ENCODE peak calls at places on chromosomes 7 and 10, in nine cellular contexts. Q is heart left ventricle, K is IMR-90, Z is testis, E is gastrocnemius medialis, O is heart right ventricle, C is kidney epithelial cell, U is prostate gland, H is BJ. R is an unnamed sample.

GRCh38 chr10:52951819-52952218 is 179.2 kb upstream of the MBL2 start:
- DNase-seq in E (no peak), U (peak; percentile 21), H (no peak), C (no peak), O (no peak), Z (peak; percentile 81), K (peak; percentile 57), Q (peak; percentile 17), R (peak; percentile 48)

GRCh38 chr10:125550362-125550761 is 132.6 kb downstream of the TEX36 start:
- DNase-seq in O (no peak), Q (no peak), H (no peak), C (no peak), E (no peak), Z (no peak), K (no peak), U (no peak), R (no peak)

GRCh38 chr10:113445736-113446135 is 107.1 kb upstream of the HABP2 start:
- DNase-seq in O (no peak), C (no peak), U (no peak), K (no peak), H (no peak), E (no peak), Z (no peak), Q (no peak), R (no peak)

GRCh38 chr10:6050801-6051445 is 11.2 kb downstream of the IL2RA start:
- DNase-seq in U (peak; percentile 61), O (peak; percentile 55), H (no peak), Q (peak; percentile 67), E (no peak), K (peak; percentile 44), Z (peak; percentile 57), C (no peak), R (no peak)

GRCh38 chr10:19531324-19531723 is 284.9 kb upstream of the PLXDC2 start:
- DNase-seq in O (no peak), E (no peak), U (no peak), Q (no peak), K (no peak), Z (no peak), H (no peak), C (no peak), R (no peak)

GRCh38 chr10:1367938-1368697 is 311.9 kb downstream of the WDR37 start:
- DNase-seq in O (no peak), C (no peak), H (no peak), K (no peak), Z (no peak), Q (no peak), U (no peak), E (no peak), R (no peak)

GRCh38 chr10:86733260-86733671 is 23.2 kb upstream of the BMPR1A start:
- DNase-seq in Q (peak; percentile 51), U (no peak), H (no peak), E (no peak), Z (no peak), C (no peak), O (no peak), K (peak; percentile 8), R (no peak)

GRCh38 chr10:98424308-98425254 is 9.6 kb upstream of the PYROXD2 start:
- DNase-seq in C (no peak), O (no peak), H (no peak), E (no peak), Q (no peak), U (no peak), K (no peak), Z (no peak), R (no peak)

GRCh38 chr7:91995391-91995790 is 54.7 kb downstream of the AKAP9 start:
- DNase-seq in O (no peak), Q (no peak), C (no peak), Z (no peak), H (no peak), E (no peak), U (no peak), K (no peak), R (no peak)

GRCh38 chr7:91988213-91988612 is 47.6 kb downstream of the AKAP9 start:
- DNase-seq in E (no peak), U (no peak), O (no peak), H (no peak), K (no peak), Z (no peak), C (no peak), Q (no peak), R (no peak)

GRCh38 chr7:91999631-92000571 is 59.2 kb downstream of the AKAP9 start:
- DNase-seq in K (no peak), O (no peak), U (no peak), Z (no peak), E (no peak), C (no peak), H (no peak), Q (no peak), R (no peak)

GRCh38 chr7:91993976-91994375 is 53.3 kb downstream of the AKAP9 start:
- DNase-seq in K (no peak), C (no peak), O (no peak), U (no peak), Z (no peak), E (no peak), H (no peak), Q (no peak), R (no peak)
- H3K36me3 ChIP-seq in K (peaks cover 24% of the 10 kb centered on the region), C (peaks cover 1% of the 10 kb centered on the region), O (peaks cover 59% of the 10 kb centered on the region), U (peaks cover 3% of the 10 kb centered on the region), Z (peaks cover 4% of the 10 kb centered on the region), E (no peaks in the 10 kb centered on the region), H (peaks cover 9% of the 10 kb centered on the region), Q (peaks cover 62% of the 10 kb centered on the region), R (peaks cover 42% of the 10 kb centered on the region)

DNA sequence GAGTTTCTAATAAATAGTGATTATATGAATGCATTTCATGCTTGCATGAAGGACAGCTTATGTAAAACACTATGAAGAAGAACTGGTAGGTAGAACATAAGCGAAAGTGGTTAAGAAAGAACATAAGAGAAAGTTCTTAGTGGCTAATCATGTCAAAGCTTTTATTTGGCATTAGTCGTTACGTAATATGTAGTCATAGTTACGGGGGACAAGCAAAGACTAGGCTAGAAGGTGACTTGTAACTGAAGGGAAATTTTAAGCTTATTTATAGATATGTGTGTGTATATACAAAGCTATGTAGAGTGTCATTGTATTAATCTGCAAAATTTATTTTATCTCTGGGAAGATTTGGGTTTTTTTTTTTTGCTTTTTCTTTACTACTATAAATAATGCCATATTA is 36.9 kb downstream of the CAPZA2 start:
- DNase-seq in H (peak; percentile 4), U (no peak), Z (no peak), C (no peak), E (no peak), O (no peak), K (no peak), Q (no peak), R (no peak)
- H3K36me3 ChIP-seq in H (peaks cover 1% of the 10 kb centered on the region), U (no peaks in the 10 kb centered on the region), Z (no peaks in the 10 kb centered on the region), C (no peaks in the 10 kb centered on the region), E (no peaks in the 10 kb centered on the region), O (peaks cover 54% of the 10 kb centered on the region), K (peaks cover 4% of the 10 kb centered on the region), Q (peaks cover 72% of the 10 kb centered on the region), R (peaks cover 21% of the 10 kb centered on the region)

DNA sequence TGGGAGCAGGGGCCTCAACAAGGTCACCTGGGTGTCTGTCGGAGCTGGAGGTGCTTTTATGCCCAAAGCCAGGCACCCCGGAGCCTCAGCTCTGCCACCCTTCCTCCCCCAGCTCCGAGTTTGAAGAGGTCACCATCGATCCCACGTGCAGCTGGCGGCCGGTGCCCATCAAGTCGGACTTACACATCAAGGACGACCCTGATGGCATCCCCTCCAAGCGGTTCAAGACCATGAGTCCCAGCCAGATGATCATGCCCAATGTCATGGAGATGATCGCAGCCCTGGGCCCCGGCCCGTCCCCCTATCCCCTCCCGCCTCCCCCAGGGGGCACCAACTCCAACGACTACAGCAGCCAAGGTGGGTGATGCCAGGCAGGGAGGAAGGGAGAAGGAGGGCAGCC is 41.3 kb upstream of the PPIF start:
- DNase-seq in Q (no peak), C (no peak), Z (no peak), O (peak; percentile 14), U (no peak), K (no peak), H (no peak), E (no peak), R (no peak)
- H3K36me3 ChIP-seq in Q (peaks cover 100% of the 10 kb centered on the region), C (peaks cover 14% of the 10 kb centered on the region), Z (no peaks in the 10 kb centered on the region), O (peaks cover 100% of the 10 kb centered on the region), U (peaks cover 55% of the 10 kb centered on the region), K (peaks cover 90% of the 10 kb centered on the region), H (peaks cover 81% of the 10 kb centered on the region), E (peaks cover 5% of the 10 kb centered on the region), R (peaks cover 91% of the 10 kb centered on the region)

DNA sequence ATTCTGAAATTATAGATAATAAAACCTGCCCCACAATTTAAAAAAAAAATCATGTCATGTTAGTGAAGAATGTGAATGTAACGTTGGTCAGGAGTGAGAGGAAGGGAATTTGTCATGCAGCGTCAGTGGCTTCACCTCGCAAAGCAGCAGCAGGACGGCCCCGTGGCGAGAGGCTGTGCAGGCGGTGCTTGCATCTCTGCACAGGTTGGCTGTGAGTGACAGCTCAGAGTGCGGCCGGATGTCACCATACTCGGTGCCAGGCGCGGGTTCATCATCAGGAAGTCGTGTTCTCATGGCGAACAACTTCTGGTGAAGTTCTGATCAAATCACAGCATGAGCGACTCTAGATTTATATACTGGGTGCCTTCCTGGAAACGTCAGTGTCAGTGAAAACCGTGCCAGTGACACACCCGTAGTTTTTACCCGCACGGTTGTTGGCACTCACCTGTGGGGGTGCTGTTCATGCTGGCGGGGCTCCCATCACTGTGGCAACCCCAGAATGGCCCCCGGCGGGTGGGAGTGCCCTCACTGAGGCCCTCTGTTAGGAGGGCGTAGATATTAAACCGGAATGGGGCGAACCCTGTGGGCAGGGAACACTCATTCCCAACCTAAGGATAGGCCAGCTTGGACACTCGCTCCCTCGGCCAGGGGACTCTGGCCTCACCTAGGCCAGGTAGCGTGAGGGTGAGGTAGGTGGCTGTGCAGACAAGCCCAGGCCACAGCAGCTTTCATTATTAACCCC is 120.3 kb downstream of the CYTH3 start:
- DNase-seq in E (no peak), Z (no peak), Q (no peak), O (no peak), C (no peak), K (no peak), H (no peak), U (no peak), R (no peak)
- H3K36me3 ChIP-seq in E (no peaks in the 10 kb centered on the region), Z (no peaks in the 10 kb centered on the region), Q (peaks cover 100% of the 10 kb centered on the region), O (peaks cover 99% of the 10 kb centered on the region), C (peaks cover 2% of the 10 kb centered on the region), K (peaks cover 78% of the 10 kb centered on the region), H (peaks cover 24% of the 10 kb centered on the region), U (peaks cover 27% of the 10 kb centered on the region), R (peaks cover 99% of the 10 kb centered on the region)